ENCODE peak calls at places on chromosomes 1 and 21, in seven cellular contexts. D, F, J, O, U, Y and P are unnamed samples.

GRCh38 chr1:22204989-22205913 is 62.4 kb upstream of the WNT4 start:
- DNase-seq in D (no peak), F (no peak), J (no peak), O (no peak), U (no peak), Y (no peak), P (no peak)

GRCh38 chr1:152141971-152142584 is 16.9 kb downstream of the RPTN start:
- DNase-seq in D (peak; percentile 33), F (no peak), J (no peak), O (peak; percentile 6), U (peak; percentile 80), Y (peak; percentile 3), P (peak; percentile 29)

GRCh38 chr1:166730299-166730888 is 108.9 kb upstream of the POGK start:
- DNase-seq in D (no peak), F (no peak), J (no peak), O (no peak), U (no peak), Y (no peak), P (no peak)

GRCh38 chr1:31505884-31506497 is 70.3 kb upstream of the TINAGL1 start:
- DNase-seq in D (no peak), F (no peak), J (no peak), O (peak; percentile 28), U (peak; percentile 57), Y (no peak), P (peak; percentile 58)

GRCh38 chr1:7101187-7101586 is 315.9 kb downstream of the CAMTA1 start:
- DNase-seq in D (no peak), F (no peak), J (no peak), O (no peak), U (no peak), Y (no peak), P (no peak)

GRCh38 chr1:207102146-207102545 is 1.9 kb upstream of the C4BPA start:
- DNase-seq in D (no peak), F (no peak), J (no peak), O (no peak), U (no peak), Y (no peak), P (no peak)

GRCh38 chr1:98794196-98794886 is 132.8 kb downstream of the SNX7 start:
- DNase-seq in D (peak; percentile 73), F (no peak), J (no peak), O (peak; percentile 56), U (peak; percentile 78), Y (peak; percentile 52), P (peak; percentile 43)

GRCh38 chr1:196607940-196608339 is 300 bp downstream of the KCNT2 start:
- DNase-seq in D (no peak), F (no peak), J (no peak), O (no peak), U (no peak), Y (no peak), P (no peak)

GRCh38 chr1:184160942-184161698 is 109.6 kb downstream of the TSEN15 start:
- DNase-seq in D (no peak), F (no peak), J (no peak), O (peak; percentile 55), U (peak; percentile 78), Y (no peak), P (no peak)

GRCh38 chr1:222454782-222455181 is 93.1 kb downstream of the HHIPL2 start:
- DNase-seq in D (no peak), F (no peak), J (no peak), O (no peak), U (peak; percentile 62), Y (no peak), P (no peak)

GRCh38 chr1:188489336-188490112 is 1660.8 kb downstream of the PLA2G4A start:
- DNase-seq in D (no peak), F (no peak), J (no peak), O (no peak), U (no peak), Y (no peak), P (no peak)

GRCh38 chr1:206672844-206673758 is 11.6 kb upstream of the MAPKAPK2 start:
- DNase-seq in D (no peak), F (no peak), J (peak; percentile 34), O (no peak), U (peak; percentile 51), Y (no peak), P (no peak)

GRCh38 chr1:226617109-226617508 is 68.5 kb downstream of the STUM start:
- DNase-seq in D (no peak), F (no peak), J (no peak), O (no peak), U (no peak), Y (no peak), P (no peak)

GRCh38 chr1:95770596-95770995 is 536.6 kb downstream of the RWDD3 start:
- DNase-seq in D (no peak), F (no peak), J (no peak), O (no peak), U (no peak), Y (no peak), P (no peak)

GRCh38 chr1:117009132-117009531 is 7.6 kb downstream of the CD101 start:
- DNase-seq in D (no peak), F (no peak), J (no peak), O (no peak), U (peak; percentile 28), Y (no peak), P (no peak)

GRCh38 chr21:17414766-17415165 is 98.1 kb upstream of the CXADR start:
- DNase-seq in D (no peak), F (no peak), J (no peak), O (no peak), U (peak; percentile 14), Y (no peak), P (no peak)

GRCh38 chr1:156664046-156664948 is 12.9 kb downstream of the NES start:
- DNase-seq in D (no peak), F (no peak), J (no peak), O (no peak), U (no peak), Y (no peak), P (no peak)

GRCh38 chr1:154869351-154870116 is 547 bp downstream of the KCNN3 start:
- DNase-seq in D (no peak), F (no peak), J (no peak), O (no peak), U (peak; percentile 30), Y (no peak), P (no peak)

GRCh38 chr1:108983114-108983513 is 19.8 kb upstream of the CLCC1 start:
- DNase-seq in D (no peak), F (no peak), J (no peak), O (no peak), U (no peak), Y (no peak), P (no peak)

GRCh38 chr1:211587123-211587522 is 8.2 kb upstream of the SLC30A1 start:
- DNase-seq in D (no peak), F (no peak), J (no peak), O (no peak), U (no peak), Y (no peak), P (no peak)

GRCh38 chr1:85605519-85606413 is 25.2 kb downstream of the CCN1 start:
- DNase-seq in D (no peak), F (no peak), J (no peak), O (no peak), U (no peak), Y (no peak), P (no peak)

GRCh38 chr1:52502789-52503188 is 50.1 kb downstream of the TUT4 start:
- DNase-seq in D (no peak), F (no peak), J (no peak), O (no peak), U (no peak), Y (no peak), P (no peak)

GRCh38 chr1:245987222-245987545 is 519.9 kb downstream of the SMYD3 start:
- DNase-seq in D (no peak), F (no peak), J (no peak), O (no peak), U (no peak), Y (no peak), P (no peak)

GRCh38 chr1:221816899-221817298 is 75.0 kb upstream of the DUSP10 start:
- DNase-seq in D (no peak), F (no peak), J (no peak), O (no peak), U (peak; percentile 96), Y (no peak), P (peak; percentile 35)

GRCh38 chr1:21337931-21338567 is 47.8 kb upstream of the ECE1 start:
- DNase-seq in D (no peak), F (no peak), J (no peak), O (no peak), U (peak; percentile 89), Y (no peak), P (no peak)

GRCh38 chr1:227913446-227913968 is 34.2 kb downstream of the WNT9A start:
- DNase-seq in D (no peak), F (no peak), J (no peak), O (no peak), U (no peak), Y (no peak), P (no peak)

GRCh38 chr1:153626929-153627796 is at the start of gene S100A13:
- DNase-seq in D (no peak), F (no peak), J (peak; percentile 78), O (peak; percentile 44), U (peak; percentile 97), Y (peak; percentile 90), P (peak; percentile 91)

GRCh38 chr21:42414928-42415769 is 11.4 kb downstream of the UBASH3A start:
- DNase-seq in D (no peak), F (peak; percentile 72), J (no peak), O (peak; percentile 94), U (peak; percentile 88), Y (no peak), P (peak; percentile 27)

GRCh38 chr1:31712041-31712440 is 8.2 kb upstream of the COL16A1 start:
- DNase-seq in D (no peak), F (no peak), J (no peak), O (no peak), U (peak; percentile 64), Y (no peak), P (no peak)

GRCh38 chr1:25743164-25744139 is 56.5 kb upstream of the SELENON start:
- DNase-seq in D (peak; percentile 29), F (no peak), J (peak; percentile 21), O (no peak), U (peak; percentile 89), Y (no peak), P (no peak)

GRCh38 chr1:45493116-45493697 is 2.2 kb upstream of the TESK2 start:
- DNase-seq in D (peak; percentile 56), F (no peak), J (no peak), O (peak; percentile 43), U (peak; percentile 54), Y (no peak), P (no peak)

GRCh38 chr1:30895382-30895941 is 13.1 kb downstream of the SDC3 start:
- DNase-seq in D (no peak), F (no peak), J (no peak), O (no peak), U (no peak), Y (no peak), P (no peak)

GRCh38 chr1:67978988-67979516 is 71.4 kb downstream of the DIRAS3 start:
- DNase-seq in D (no peak), F (no peak), J (no peak), O (no peak), U (peak; percentile 87), Y (no peak), P (no peak)

GRCh38 chr1:185044387-185044786 is 971 bp upstream of the RNF2 start:
- DNase-seq in D (no peak), F (no peak), J (no peak), O (no peak), U (no peak), Y (no peak), P (no peak)

GRCh38 chr1:80155371-80155770 is 1148.8 kb upstream of the ADGRL4 start:
- DNase-seq in D (no peak), F (no peak), J (no peak), O (no peak), U (peak; percentile 21), Y (peak; percentile 4), P (no peak)